ENCODE peak calls at places on chromosomes 16 and 17, in five cellular contexts. C is PC-9, J is vagina, Y is adrenal gland, K is gastrocnemius medialis. N is an unnamed sample. For H3K4me1, the result is how much of the 10 kb centered on the place peaks cover.

GRCh38 chr17:4565209-4566141 is 5.1 kb upstream of the GGT6 start:
- DNase-seq in C (peak), Y (no peak), J (no peak), K (peak), N (peak)

GRCh38 chr16:77531741-77532140 is 96.9 kb upstream of the ADAMTS18 start:
- DNase-seq in Y (no peak), J (no peak), C (no peak), K (no peak), N (no peak)

GRCh38 chr16:54112807-54113206 is 173.8 kb downstream of the IRX3 start:
- DNase-seq in K (no peak), C (no peak), J (no peak), Y (no peak), N (no peak)

GRCh38 chr17:3865166-3865565 is 19.1 kb upstream of the NCBP3 start:
- DNase-seq in C (no peak), J (no peak), Y (no peak), K (no peak), N (no peak)

GRCh38 chr17:50049636-50050035 is 6.3 kb upstream of the ITGA3 start:
- DNase-seq in J (no peak), Y (no peak), C (no peak), K (no peak), N (no peak)

GRCh38 chr16:12583237-12583897 is 220.3 kb downstream of the CPPED1 start:
- DNase-seq in K (no peak), C (no peak), Y (no peak), J (no peak), N (no peak)

GRCh38 chr16:59886021-59886420 is 1151.9 kb upstream of the GOT2 start:
- DNase-seq in C (no peak), K (peak), J (no peak), Y (peak), N (peak)

GRCh38 chr16:82935781-82936180 is 309.0 kb downstream of the CDH13 start:
- DNase-seq in J (no peak), C (no peak), Y (no peak), K (no peak), N (no peak)

GRCh38 chr16:61195006-61195405 is 841.2 kb downstream of the CDH8 start:
- DNase-seq in Y (no peak), J (no peak), K (no peak), C (no peak), N (no peak)

GRCh38 chr17:64020068-64020766 is at the start of gene ICAM2:
- DNase-seq in J (peak), C (no peak), K (peak), Y (peak), N (no peak)

GRCh38 chr16:58333937-58334336 is 39.1 kb upstream of the PRSS54 start:
- DNase-seq in C (no peak), K (no peak), J (no peak), Y (no peak), N (no peak)

GRCh38 chr16:66845791-66846221 is 1.6 kb downstream of the CA7 start:
- DNase-seq in J (no peak), C (no peak), K (peak), Y (no peak), N (no peak)

GRCh38 chr17:7881655-7882054 is 6.9 kb upstream of the CHD3 start:
- DNase-seq in K (no peak), C (no peak), J (peak), Y (no peak), N (no peak)

GRCh38 chr17:40179923-40180659 is 2.8 kb downstream of the RAPGEFL1 start:
- DNase-seq in K (no peak), C (peak), J (no peak), Y (no peak), N (no peak)

GRCh38 chr17:35243459-35244204 is 760 bp downstream of the SLFN5 start:
- DNase-seq in J (peak), C (peak), Y (peak), K (peak), N (peak)

GRCh38 chr16:53837421-53837820 is 133.5 kb downstream of the FTO start:
- DNase-seq in C (no peak), J (no peak), K (no peak), Y (no peak), N (no peak)

GRCh38 chr16:1917056-1917664 is 1.1 kb downstream of the HS3ST6 start:
- DNase-seq in C (no peak), K (no peak), J (no peak), Y (no peak), N (no peak)
- H3K4me3 ChIP-seq in C (no peak), K (no peak), J (peak), Y (no peak), N (no peak)

GRCh38 chr16:89277641-89278341 is 60.3 kb downstream of the ZNF778 start:
- DNase-seq in Y (no peak), C (no peak), K (no peak), J (no peak), N (no peak)

GRCh38 chr16:89274561-89275283 is 57.2 kb downstream of the ZNF778 start:
- DNase-seq in K (no peak), C (no peak), J (no peak), Y (no peak), N (no peak)

GRCh38 chr16:89277049-89277448 is 59.5 kb downstream of the ZNF778 start:
- DNase-seq in J (no peak), K (no peak), Y (no peak), C (no peak), N (no peak)

GRCh38 chr16:89275284-89275584 is 57.7 kb downstream of the ZNF778 start:
- DNase-seq in C (no peak), J (no peak), Y (no peak), K (no peak), N (no peak)

DNA sequence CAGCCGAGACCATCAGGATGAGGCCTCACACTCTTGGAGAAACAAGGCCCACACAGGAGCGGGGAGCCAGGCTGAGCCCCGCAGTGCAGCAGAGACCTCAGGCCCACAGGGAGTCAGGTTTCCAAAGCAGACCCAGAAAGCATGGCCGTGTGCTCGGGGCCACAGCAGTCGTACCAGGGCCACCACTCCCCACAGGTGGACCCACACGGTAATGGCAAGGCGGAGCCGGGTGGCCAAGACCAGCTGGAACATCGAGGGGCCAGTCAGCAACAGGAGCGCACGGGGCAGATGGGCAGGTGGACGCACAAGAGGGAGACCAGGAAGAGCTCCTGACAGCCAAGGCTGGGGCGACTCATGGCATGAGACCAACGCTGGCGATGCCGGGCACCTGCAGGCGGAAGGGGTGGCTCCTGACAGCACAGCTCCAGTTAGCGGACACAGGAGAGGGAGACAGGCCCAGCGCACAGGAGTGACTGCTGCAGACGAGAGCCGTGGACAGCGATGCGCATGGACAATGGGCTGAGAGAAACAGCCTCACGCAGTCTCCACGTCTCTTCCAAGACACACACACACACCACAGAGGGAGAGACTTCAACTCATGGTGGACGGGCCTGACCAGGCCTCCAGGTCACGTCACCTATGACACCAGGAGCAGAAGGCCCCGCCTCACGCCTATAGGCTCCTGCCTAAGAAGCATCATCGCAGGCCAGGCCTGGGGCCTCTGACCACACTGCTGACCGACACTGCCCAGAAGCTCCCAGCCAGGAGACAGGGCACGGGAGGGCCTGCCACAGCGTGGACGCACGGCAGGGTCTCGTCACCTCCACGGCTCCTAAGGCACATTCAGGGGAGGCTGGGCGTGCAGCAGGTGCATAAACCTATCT is 58.6 kb downstream of the ZNF778 start:
- DNase-seq in Y (no peak), C (no peak), J (no peak), K (no peak), N (no peak)
- TF ChIP-seq CTCF in Y (no peak), C (no peak), J (no peak), K (no peak), N (no peak)

DNA sequence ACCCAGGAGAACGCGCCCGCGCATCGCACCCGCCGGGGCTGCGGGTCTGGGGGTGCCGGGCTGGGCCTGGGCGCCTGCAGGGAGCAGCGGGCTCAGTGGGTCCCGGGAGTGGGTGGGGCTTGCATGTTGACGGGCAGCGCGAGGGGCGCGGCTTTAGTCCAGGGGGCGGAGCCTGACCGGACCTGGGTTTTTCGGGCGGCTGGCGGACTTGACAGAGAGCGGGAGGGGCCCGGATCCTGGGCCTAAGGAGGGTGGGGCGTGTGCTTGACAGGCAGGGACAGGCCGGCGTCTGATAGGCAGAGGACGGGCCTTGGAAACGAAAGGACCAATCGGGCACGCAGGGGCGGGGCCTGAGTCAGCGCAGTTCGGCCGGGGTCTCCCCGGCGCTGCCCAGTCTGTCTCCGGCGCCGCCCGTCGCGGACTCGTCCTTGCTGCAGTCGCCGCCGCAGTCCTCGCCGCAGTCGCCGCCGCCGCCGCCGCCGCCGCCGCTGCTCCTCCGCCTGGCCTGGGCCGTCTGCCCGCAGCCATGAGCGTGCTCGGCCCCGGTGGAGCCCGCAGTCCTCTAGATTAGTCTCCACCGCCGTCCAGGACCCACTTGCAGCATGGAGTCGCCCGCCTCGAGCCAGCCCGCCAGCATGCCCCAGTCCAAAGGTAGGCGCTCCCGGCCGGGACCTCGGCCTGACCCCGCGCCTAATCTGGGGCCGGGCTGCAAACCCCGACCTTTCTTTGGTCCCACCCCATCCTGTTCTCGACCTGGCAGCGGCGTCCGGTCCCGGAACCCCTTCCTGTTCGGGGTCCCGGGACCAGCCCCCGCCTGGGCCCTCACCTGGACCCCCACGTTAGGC is at the start of gene MAP2K3:
- DNase-seq in K (peak), Y (peak), C (peak), J (peak), N (peak)
- H3K4me1 ChIP-seq in K (half or more), Y (under half), C (under half), J (half or more), N (under half)

GRCh38 chr16:85931596-85932402 is 32.8 kb downstream of the IRF8 start:
- DNase-seq in J (no peak), C (no peak), K (no peak), Y (no peak), N (no peak)

GRCh38 chr16:85934210-85934609 is 35.2 kb downstream of the IRF8 start:
- DNase-seq in K (no peak), Y (no peak), C (no peak), J (no peak), N (no peak)

GRCh38 chr16:85935957-85936760 is 37.2 kb downstream of the IRF8 start:
- DNase-seq in Y (no peak), C (no peak), K (no peak), J (no peak), N (no peak)

GRCh38 chr16:85936761-85937343 is 37.9 kb downstream of the IRF8 start:
- DNase-seq in J (no peak), K (no peak), Y (no peak), C (no peak), N (no peak)

DNA sequence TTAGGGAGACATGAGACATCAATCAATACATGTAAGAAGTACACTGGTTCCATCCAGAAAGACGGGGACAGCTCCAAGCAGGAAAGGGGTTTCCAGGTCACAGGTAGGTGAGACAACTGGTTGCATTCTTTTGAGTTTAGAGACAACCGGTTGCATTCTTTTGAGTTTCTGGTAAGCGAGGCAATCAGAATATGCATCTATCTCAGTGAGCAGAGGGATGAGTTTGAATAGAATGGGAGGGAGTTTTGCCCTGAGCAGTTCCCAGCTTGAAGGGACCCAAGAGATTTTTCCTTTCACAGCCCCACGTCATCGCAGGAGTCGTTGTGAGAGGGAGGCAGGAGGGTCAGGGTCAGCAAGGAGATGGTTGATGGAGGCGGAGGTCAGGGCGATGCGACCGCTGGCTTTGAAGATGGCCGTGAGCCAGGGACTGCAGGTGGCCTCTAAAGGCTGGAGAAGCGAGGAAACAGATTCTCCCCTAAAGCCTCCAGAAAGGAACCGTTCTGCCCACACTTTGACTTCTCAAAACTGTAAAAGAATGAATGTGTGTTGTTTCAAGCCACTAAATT is 36.5 kb downstream of the IRF8 start:
- DNase-seq in Y (no peak), K (no peak), J (no peak), C (no peak), N (no peak)
- H3K4me3 ChIP-seq in Y (no peak), K (no peak), J (no peak), C (no peak), N (no peak)

GRCh38 chr16:5604770-5605169 is 507.2 kb upstream of the EEF2KMT start:
- DNase-seq in J (no peak), C (no peak), Y (no peak), K (no peak), N (no peak)
- TF ChIP-seq CTCF in J (no peak), C (no peak), Y (no peak), K (no peak), N (no peak)

GRCh38 chr16:57192720-57193486 is 6.8 kb downstream of the RSPRY1 start:
- DNase-seq in K (no peak), J (no peak), Y (no peak), C (no peak), N (no peak)

GRCh38 chr16:57192146-57192545 is 6.0 kb downstream of the RSPRY1 start:
- DNase-seq in K (no peak), C (no peak), Y (no peak), J (no peak), N (no peak)

GRCh38 chr16:57196753-57197152 is 10.6 kb downstream of the RSPRY1 start:
- DNase-seq in J (no peak), Y (no peak), C (no peak), K (no peak), N (no peak)

GRCh38 chr16:57194512-57194911 is 8.4 kb downstream of the RSPRY1 start:
- DNase-seq in Y (no peak), C (peak), J (no peak), K (no peak), N (no peak)

GRCh38 chr16:57196276-57196675 is 10.1 kb downstream of the RSPRY1 start:
- DNase-seq in K (no peak), C (no peak), Y (no peak), J (no peak), N (no peak)
- H3K4me1 ChIP-seq in K (under half), C (under half), Y (under half), J (under half), N (under half)

GRCh38 chr17:57727776-57728175 is 17.3 kb downstream of the CCDC182 start:
- DNase-seq in K (no peak), Y (no peak), J (no peak), C (no peak), N (no peak)
- H3K4me3 ChIP-seq in K (no peak), Y (no peak), J (no peak), C (no peak), N (no peak)

DNA sequence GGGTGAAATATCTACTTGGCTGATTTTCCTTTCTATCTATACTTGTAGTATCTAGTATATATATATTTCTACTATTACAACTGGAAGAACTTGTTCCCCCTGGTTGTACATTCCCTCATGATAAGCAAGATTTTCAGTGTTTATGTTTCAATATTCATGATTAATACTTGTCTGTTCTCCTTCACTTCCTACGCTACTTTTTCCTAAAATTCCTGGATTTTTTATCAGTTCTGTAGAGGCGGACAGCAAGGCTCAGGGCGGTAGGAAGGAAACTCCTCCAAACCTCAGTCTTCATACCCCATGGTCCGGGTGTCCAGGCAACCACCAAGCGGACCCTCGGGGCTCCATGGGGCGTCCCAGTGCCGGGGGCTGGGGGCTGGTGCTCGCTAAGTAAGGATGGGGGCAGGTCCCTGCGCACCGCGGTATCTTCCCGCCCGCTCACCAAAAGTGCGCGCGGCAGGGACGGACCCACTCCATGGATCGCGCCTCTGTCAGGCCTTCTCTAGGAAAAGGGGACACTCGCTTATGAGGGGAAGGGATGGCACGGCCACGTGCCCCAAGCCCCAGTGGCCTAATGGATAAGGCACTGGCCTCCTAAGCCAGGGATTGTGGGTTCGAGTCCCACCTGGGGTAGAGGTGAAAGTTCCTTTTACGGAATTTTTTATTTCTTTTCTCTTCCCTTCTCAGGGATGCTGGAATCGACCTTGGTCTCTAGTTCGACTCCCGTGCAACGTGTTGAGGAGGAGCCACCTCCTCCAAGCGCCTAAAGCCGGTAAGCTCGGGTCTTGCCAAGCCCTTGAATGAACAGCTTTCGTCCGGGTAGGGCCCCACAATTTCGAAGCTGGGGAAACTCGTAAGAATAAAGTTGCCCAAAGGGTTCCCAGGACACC is 13.2 kb downstream of the ATP5PD start:
- DNase-seq in J (peak), C (peak), Y (peak), K (peak), N (peak)
- TF ChIP-seq CTCF in J (no peak), C (no peak), Y (no peak), K (no peak), N (no peak)